ENCODE peak calls at places on chromosomes 12 and 14, in eight cellular contexts. One of them, this sample, is unnamed. For H3K4me1, the result is how much of the 10 kb centered on the place peaks cover.

GRCh38 chr12:6264402-6265037 is 46.0 kb upstream of the PLEKHG6 start:
- DNase-seq in esophagus squamous epithelium: no peak
- DNase-seq in esophagus muscularis mucosa: no peak
- DNase-seq in testis: no peak
- DNase-seq in tibial nerve: no peak
- DNase-seq in Peyer's patch: peak
- DNase-seq in left lung: no peak
- DNase-seq in psoas muscle: no peak
- DNase-seq in this sample: no peak

GRCh38 chr12:120783197-120783596 is 57.6 kb downstream of the ACADS start:
- DNase-seq in psoas muscle: no peak
- DNase-seq in left lung: no peak
- DNase-seq in Peyer's patch: no peak
- DNase-seq in esophagus muscularis mucosa: no peak
- DNase-seq in esophagus squamous epithelium: no peak
- DNase-seq in testis: no peak
- DNase-seq in tibial nerve: no peak
- DNase-seq in this sample: no peak

GRCh38 chr14:34539407-34540180 is at the start of gene EAPP:
- DNase-seq in left lung: peak
- DNase-seq in psoas muscle: peak
- DNase-seq in tibial nerve: peak
- DNase-seq in esophagus squamous epithelium: no peak
- DNase-seq in esophagus muscularis mucosa: peak
- DNase-seq in testis: peak
- DNase-seq in Peyer's patch: peak
- DNase-seq in this sample: peak

GRCh38 chr12:68028647-68029046 is 39.4 kb downstream of the IFNG-AS1 start:
- DNase-seq in testis: no peak
- DNase-seq in tibial nerve: no peak
- DNase-seq in psoas muscle: no peak
- DNase-seq in left lung: no peak
- DNase-seq in esophagus muscularis mucosa: no peak
- DNase-seq in esophagus squamous epithelium: no peak
- DNase-seq in Peyer's patch: no peak
- DNase-seq in this sample: no peak

GRCh38 chr12:45273717-45274271 is 57.9 kb downstream of the ANO6 start:
- DNase-seq in testis: peak
- DNase-seq in esophagus muscularis mucosa: no peak
- DNase-seq in esophagus squamous epithelium: no peak
- DNase-seq in tibial nerve: no peak
- DNase-seq in psoas muscle: peak
- DNase-seq in Peyer's patch: no peak
- DNase-seq in left lung: no peak
- DNase-seq in this sample: no peak

GRCh38 chr12:27541031-27541719 is 17.2 kb downstream of the PPFIBP1 start:
- DNase-seq in testis: no peak
- DNase-seq in esophagus muscularis mucosa: no peak
- DNase-seq in psoas muscle: no peak
- DNase-seq in esophagus squamous epithelium: no peak
- DNase-seq in left lung: no peak
- DNase-seq in Peyer's patch: no peak
- DNase-seq in tibial nerve: no peak
- DNase-seq in this sample: no peak

GRCh38 chr12:57585156-57585555 is 5.8 kb upstream of the PIP4K2C start:
- DNase-seq in left lung: no peak
- DNase-seq in Peyer's patch: no peak
- DNase-seq in esophagus muscularis mucosa: no peak
- DNase-seq in tibial nerve: no peak
- DNase-seq in esophagus squamous epithelium: no peak
- DNase-seq in testis: no peak
- DNase-seq in psoas muscle: no peak
- DNase-seq in this sample: no peak

GRCh38 chr12:99979471-99979870 is 5.3 kb downstream of the ANKS1B start:
- DNase-seq in esophagus muscularis mucosa: no peak
- DNase-seq in Peyer's patch: no peak
- DNase-seq in tibial nerve: no peak
- DNase-seq in left lung: no peak
- DNase-seq in esophagus squamous epithelium: no peak
- DNase-seq in psoas muscle: no peak
- DNase-seq in testis: no peak
- DNase-seq in this sample: no peak

GRCh38 chr12:44875417-44875953 is 630 bp downstream of the NELL2 start:
- DNase-seq in esophagus squamous epithelium: no peak
- DNase-seq in testis: no peak
- DNase-seq in psoas muscle: no peak
- DNase-seq in esophagus muscularis mucosa: no peak
- DNase-seq in tibial nerve: no peak
- DNase-seq in left lung: no peak
- DNase-seq in Peyer's patch: peak
- DNase-seq in this sample: no peak

GRCh38 chr14:100692859-100693558 is 33.7 kb upstream of the DLK1 start:
- DNase-seq in testis: no peak
- DNase-seq in psoas muscle: no peak
- DNase-seq in tibial nerve: no peak
- DNase-seq in left lung: peak
- DNase-seq in esophagus squamous epithelium: no peak
- DNase-seq in Peyer's patch: no peak
- DNase-seq in esophagus muscularis mucosa: no peak
- DNase-seq in this sample: no peak

GRCh38 chr14:91048256-91048655 is 12.2 kb downstream of the RPS6KA5 start:
- DNase-seq in Peyer's patch: no peak
- DNase-seq in tibial nerve: no peak
- DNase-seq in testis: no peak
- DNase-seq in left lung: no peak
- DNase-seq in esophagus squamous epithelium: no peak
- DNase-seq in esophagus muscularis mucosa: no peak
- DNase-seq in psoas muscle: no peak
- DNase-seq in this sample: no peak

GRCh38 chr14:67428501-67429031 is 16.6 kb upstream of the PLEK2 start:
- DNase-seq in testis: no peak
- DNase-seq in Peyer's patch: peak
- DNase-seq in tibial nerve: no peak
- DNase-seq in esophagus muscularis mucosa: no peak
- DNase-seq in psoas muscle: no peak
- DNase-seq in esophagus squamous epithelium: no peak
- DNase-seq in left lung: no peak
- DNase-seq in this sample: no peak

GRCh38 chr12:48690990-48691389 is 9.0 kb upstream of the KANSL2 start:
- DNase-seq in psoas muscle: no peak
- DNase-seq in left lung: no peak
- DNase-seq in esophagus squamous epithelium: no peak
- DNase-seq in testis: no peak
- DNase-seq in esophagus muscularis mucosa: no peak
- DNase-seq in tibial nerve: no peak
- DNase-seq in Peyer's patch: no peak
- DNase-seq in this sample: no peak

GRCh38 chr12:63103489-63104131 is 47.4 kb downstream of the AVPR1A start:
- DNase-seq in Peyer's patch: no peak
- DNase-seq in left lung: no peak
- DNase-seq in tibial nerve: no peak
- DNase-seq in psoas muscle: no peak
- DNase-seq in esophagus squamous epithelium: no peak
- DNase-seq in testis: no peak
- DNase-seq in esophagus muscularis mucosa: no peak
- DNase-seq in this sample: no peak

GRCh38 chr12:110741795-110742717 is 635 bp downstream of the PPP1CC start:
- DNase-seq in esophagus muscularis mucosa: no peak
- DNase-seq in esophagus squamous epithelium: no peak
- DNase-seq in psoas muscle: peak
- DNase-seq in Peyer's patch: no peak
- DNase-seq in tibial nerve: no peak
- DNase-seq in left lung: no peak
- DNase-seq in testis: peak
- DNase-seq in this sample: no peak

GRCh38 chr14:68800361-68800760 is 7.5 kb upstream of the ZFP36L1 start:
- DNase-seq in left lung: no peak
- DNase-seq in psoas muscle: no peak
- DNase-seq in testis: peak
- DNase-seq in Peyer's patch: no peak
- DNase-seq in tibial nerve: no peak
- DNase-seq in esophagus squamous epithelium: no peak
- DNase-seq in esophagus muscularis mucosa: peak
- DNase-seq in this sample: no peak

GRCh38 chr14:89283327-89284060 is 133.5 kb downstream of the FOXN3 start:
- DNase-seq in esophagus muscularis mucosa: no peak
- DNase-seq in left lung: no peak
- DNase-seq in Peyer's patch: no peak
- DNase-seq in psoas muscle: no peak
- DNase-seq in testis: no peak
- DNase-seq in esophagus squamous epithelium: no peak
- DNase-seq in tibial nerve: no peak
- DNase-seq in this sample: no peak

GRCh38 chr12:57069522-57069921 is 9.1 kb downstream of the NEMP1 start:
- DNase-seq in esophagus squamous epithelium: no peak
- DNase-seq in esophagus muscularis mucosa: no peak
- DNase-seq in psoas muscle: peak
- DNase-seq in left lung: no peak
- DNase-seq in tibial nerve: no peak
- DNase-seq in testis: peak
- DNase-seq in Peyer's patch: no peak
- DNase-seq in this sample: peak

GRCh38 chr12:25793196-25793595 is 165.3 kb upstream of the RASSF8 start:
- DNase-seq in tibial nerve: no peak
- DNase-seq in Peyer's patch: no peak
- DNase-seq in left lung: no peak
- DNase-seq in esophagus muscularis mucosa: no peak
- DNase-seq in esophagus squamous epithelium: no peak
- DNase-seq in psoas muscle: no peak
- DNase-seq in testis: no peak
- DNase-seq in this sample: no peak

GRCh38 chr14:49861581-49861922 is 9.0 kb upstream of the NEMF start:
- DNase-seq in testis: peak
- DNase-seq in left lung: no peak
- DNase-seq in esophagus muscularis mucosa: peak
- DNase-seq in Peyer's patch: peak
- DNase-seq in psoas muscle: peak
- DNase-seq in esophagus squamous epithelium: no peak
- DNase-seq in tibial nerve: peak
- DNase-seq in this sample: peak

GRCh38 chr12:50387972-50388478 is 8.4 kb downstream of the FAM186A start:
- DNase-seq in esophagus muscularis mucosa: no peak
- DNase-seq in Peyer's patch: no peak
- DNase-seq in psoas muscle: no peak
- DNase-seq in left lung: no peak
- DNase-seq in tibial nerve: no peak
- DNase-seq in testis: no peak
- DNase-seq in esophagus squamous epithelium: no peak
- DNase-seq in this sample: no peak

GRCh38 chr12:4472045-4472444 is 26.4 kb upstream of the FGF6 start:
- DNase-seq in testis: no peak
- DNase-seq in esophagus squamous epithelium: no peak
- DNase-seq in psoas muscle: no peak
- DNase-seq in Peyer's patch: no peak
- DNase-seq in esophagus muscularis mucosa: no peak
- DNase-seq in left lung: no peak
- DNase-seq in tibial nerve: no peak
- DNase-seq in this sample: no peak

GRCh38 chr12:104727866-104728449 is 230.1 kb downstream of the SLC41A2 start:
- DNase-seq in esophagus squamous epithelium: no peak
- DNase-seq in esophagus muscularis mucosa: no peak
- DNase-seq in psoas muscle: no peak
- DNase-seq in left lung: no peak
- DNase-seq in testis: no peak
- DNase-seq in Peyer's patch: no peak
- DNase-seq in tibial nerve: no peak
- DNase-seq in this sample: no peak

DNA sequence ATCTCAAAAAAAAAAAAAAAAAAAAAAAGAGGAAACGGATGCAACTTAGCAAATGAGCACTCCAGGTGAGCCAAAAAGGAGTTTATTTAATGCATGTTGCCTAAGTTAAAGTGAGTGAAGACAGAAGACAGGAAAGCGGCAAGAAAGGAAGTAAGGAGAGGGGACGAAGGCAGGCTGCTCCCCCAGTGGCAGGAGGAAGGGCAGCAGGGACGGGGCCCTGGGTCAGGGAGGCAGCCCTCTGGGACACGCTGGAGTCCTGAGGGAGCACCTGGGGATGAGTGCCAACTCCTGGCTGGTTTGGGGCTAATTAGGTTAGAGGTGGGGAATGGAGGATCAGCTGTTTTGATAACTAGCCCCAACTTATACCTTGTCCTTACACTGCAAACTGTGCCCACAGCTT is 37.0 kb upstream of the SPTLC2 start:
- DNase-seq in psoas muscle: no peak
- DNase-seq in testis: no peak
- DNase-seq in Peyer's patch: no peak
- DNase-seq in tibial nerve: no peak
- DNase-seq in esophagus muscularis mucosa: no peak
- DNase-seq in esophagus squamous epithelium: no peak
- DNase-seq in left lung: no peak
- DNase-seq in this sample: no peak
- H3K4me1 ChIP-seq in psoas muscle: under half
- H3K4me1 ChIP-seq in testis: under half
- H3K4me1 ChIP-seq in Peyer's patch: under half
- H3K4me1 ChIP-seq in tibial nerve: under half
- H3K4me1 ChIP-seq in esophagus muscularis mucosa: under half
- H3K4me1 ChIP-seq in esophagus squamous epithelium: under half
- H3K4me1 ChIP-seq in left lung: under half
- H3K4me1 ChIP-seq in this sample: under half

GRCh38 chr12:52924764-52925716 is 20.2 kb upstream of the KRT8 start:
- DNase-seq in left lung: no peak
- DNase-seq in esophagus muscularis mucosa: no peak
- DNase-seq in esophagus squamous epithelium: no peak
- DNase-seq in Peyer's patch: peak
- DNase-seq in testis: no peak
- DNase-seq in psoas muscle: no peak
- DNase-seq in tibial nerve: no peak
- DNase-seq in this sample: peak
- H3K4me1 ChIP-seq in left lung: under half
- H3K4me1 ChIP-seq in esophagus muscularis mucosa: under half
- H3K4me1 ChIP-seq in esophagus squamous epithelium: under half
- H3K4me1 ChIP-seq in Peyer's patch: under half
- H3K4me1 ChIP-seq in testis: under half
- H3K4me1 ChIP-seq in psoas muscle: under half
- H3K4me1 ChIP-seq in tibial nerve: under half
- H3K4me1 ChIP-seq in this sample: under half

GRCh38 chr12:83800022-83800421 is 1112.6 kb downstream of the SLC6A15 start:
- DNase-seq in esophagus squamous epithelium: no peak
- DNase-seq in psoas muscle: no peak
- DNase-seq in left lung: no peak
- DNase-seq in testis: no peak
- DNase-seq in Peyer's patch: no peak
- DNase-seq in esophagus muscularis mucosa: no peak
- DNase-seq in tibial nerve: no peak
- DNase-seq in this sample: no peak
- H3K4me1 ChIP-seq in esophagus squamous epithelium: under half
- H3K4me1 ChIP-seq in psoas muscle: under half
- H3K4me1 ChIP-seq in left lung: under half
- H3K4me1 ChIP-seq in testis: under half
- H3K4me1 ChIP-seq in Peyer's patch: under half
- H3K4me1 ChIP-seq in esophagus muscularis mucosa: under half
- H3K4me1 ChIP-seq in tibial nerve: under half
- H3K4me1 ChIP-seq in this sample: under half

DNA sequence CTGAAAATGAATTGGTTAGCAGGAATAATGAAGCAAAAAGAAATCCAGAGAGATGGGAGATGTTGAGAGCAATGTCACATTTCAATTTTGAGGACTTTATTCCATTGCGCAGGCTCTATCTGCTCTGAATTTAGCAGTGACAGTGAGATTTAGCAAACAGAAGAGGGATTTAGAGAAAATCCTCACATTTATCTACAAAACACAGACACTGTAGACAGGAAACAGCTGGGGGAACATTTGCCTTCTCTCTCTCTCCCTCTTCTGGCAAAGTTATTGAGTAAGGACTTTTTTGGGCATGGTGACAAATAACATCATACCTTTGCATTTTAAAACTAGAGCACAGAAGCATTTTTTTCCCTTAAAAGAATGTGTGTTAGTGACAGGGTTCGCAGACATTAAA is at the start of gene IGF1:
- DNase-seq in esophagus squamous epithelium: no peak
- DNase-seq in psoas muscle: no peak
- DNase-seq in tibial nerve: no peak
- DNase-seq in esophagus muscularis mucosa: no peak
- DNase-seq in Peyer's patch: no peak
- DNase-seq in left lung: no peak
- DNase-seq in testis: peak
- DNase-seq in this sample: no peak
- H3K4me1 ChIP-seq in esophagus squamous epithelium: under half
- H3K4me1 ChIP-seq in psoas muscle: under half
- H3K4me1 ChIP-seq in tibial nerve: under half
- H3K4me1 ChIP-seq in esophagus muscularis mucosa: under half
- H3K4me1 ChIP-seq in Peyer's patch: under half
- H3K4me1 ChIP-seq in left lung: under half
- H3K4me1 ChIP-seq in testis: under half
- H3K4me1 ChIP-seq in this sample: under half